ENCODE peak calls at places on chromosomes 1 and 21, in nine cellular contexts. T is hepatocyte, R is ovary, U is mammary epithelial cell, N is left lung, A is astrocyte of the spinal cord, S is AG04449, E is fibroblast of mammary gland, C is BJ. G is an unnamed sample.

GRCh38 chr1:17507916-17508315 is 31.6 kb upstream of the ARHGEF10L start:
- DNase-seq in T (no peak), R (no peak), U (no peak), N (no peak), A (no peak), S (no peak), E (no peak), C (no peak), G (no peak)

GRCh38 chr1:82153282-82153630 is 352.5 kb downstream of the ADGRL2 start:
- DNase-seq in T (no peak), R (no peak), U (no peak), N (no peak), A (no peak), S (no peak), E (no peak), C (peak; percentile 39), G (no peak)

GRCh38 chr1:246280551-246280950 is 226.5 kb downstream of the SMYD3 start:
- DNase-seq in T (peak; percentile 41), R (no peak), U (no peak), N (no peak), A (peak; percentile 46), S (no peak), E (peak; percentile 42), C (no peak), G (no peak)

GRCh38 chr1:42931108-42931539 is 27.5 kb downstream of the SLC2A1 start:
- DNase-seq in T (peak; percentile 56), R (no peak), U (peak; percentile 27), N (no peak), A (no peak), S (no peak), E (peak; percentile 42), C (no peak), G (no peak)

GRCh38 chr1:86429122-86429725 is 5.3 kb downstream of the CLCA2 start:
- DNase-seq in T (no peak), R (no peak), U (peak; percentile 7), N (no peak), A (peak; percentile 44), S (no peak), E (peak; percentile 14), C (no peak), G (no peak)

GRCh38 chr1:152683846-152684245 is 2.1 kb upstream of the LCE2B start:
- DNase-seq in T (no peak), R (no peak), U (no peak), N (no peak), A (no peak), S (no peak), E (peak; percentile 25), C (no peak), G (no peak)

GRCh38 chr1:54317084-54317483 is 89.1 kb downstream of the SSBP3 start:
- DNase-seq in T (no peak), R (no peak), U (no peak), N (no peak), A (no peak), S (no peak), E (peak; percentile 46), C (no peak), G (no peak)

GRCh38 chr1:17021896-17022295 is 10.2 kb upstream of the ATP13A2 start:
- DNase-seq in T (no peak), R (no peak), U (no peak), N (no peak), A (no peak), S (no peak), E (no peak), C (no peak), G (no peak)

GRCh38 chr1:64650411-64650810 is 94.5 kb upstream of the RAVER2 start:
- DNase-seq in T (no peak), R (no peak), U (no peak), N (no peak), A (no peak), S (peak; percentile 16), E (no peak), C (no peak), G (no peak)

GRCh38 chr1:44217809-44218410 is 4.6 kb downstream of the DMAP1 start:
- DNase-seq in T (peak; percentile 91), R (peak; percentile 60), U (peak; percentile 40), N (no peak), A (peak; percentile 54), S (no peak), E (peak; percentile 74), C (no peak), G (peak; percentile 6)

GRCh38 chr1:43495204-43495603 is 35.5 kb upstream of the PTPRF start:
- DNase-seq in T (no peak), R (no peak), U (no peak), N (peak; percentile 81), A (no peak), S (no peak), E (no peak), C (no peak), G (no peak)

GRCh38 chr1:116485976-116486375 is 84.8 kb downstream of the CD58 start:
- DNase-seq in T (no peak), R (no peak), U (no peak), N (no peak), A (no peak), S (no peak), E (peak; percentile 83), C (no peak), G (peak; percentile 31)

GRCh38 chr1:6998267-6998666 is 213.0 kb downstream of the CAMTA1 start:
- DNase-seq in T (peak; percentile 50), R (no peak), U (no peak), N (no peak), A (no peak), S (no peak), E (no peak), C (no peak), G (no peak)

GRCh38 chr1:3063379-3064295 is 5.4 kb upstream of the PRDM16 start:
- DNase-seq in T (no peak), R (no peak), U (no peak), N (peak; percentile 78), A (no peak), S (no peak), E (no peak), C (no peak), G (no peak)
- H3K4me3 ChIP-seq in T (no peak overlapping the region), R (no peak overlapping the region), U (no peak overlapping the region), N (no peak overlapping the region), A (no peak overlapping the region), S (no peak overlapping the region), E (no peak overlapping the region), C (no peak overlapping the region), G (no peak overlapping the region)

GRCh38 chr1:21935393-21935804 is 1.7 kb downstream of the HSPG2 start:
- DNase-seq in T (no peak), R (no peak), U (peak; percentile 25), N (no peak), A (no peak), S (no peak), E (no peak), C (no peak), G (no peak)
- H3K4me3 ChIP-seq in T (no peak overlapping the region), R (peak overlapping the region; percentile 76), U (peak overlapping the region; percentile 72), N (peak overlapping the region; percentile 89), A (peak overlapping the region; percentile 65), S (peak overlapping the region; percentile 81), E (peak overlapping the region; percentile 80), C (peak overlapping the region; percentile 72), G (peak overlapping the region; percentile 90)

DNA sequence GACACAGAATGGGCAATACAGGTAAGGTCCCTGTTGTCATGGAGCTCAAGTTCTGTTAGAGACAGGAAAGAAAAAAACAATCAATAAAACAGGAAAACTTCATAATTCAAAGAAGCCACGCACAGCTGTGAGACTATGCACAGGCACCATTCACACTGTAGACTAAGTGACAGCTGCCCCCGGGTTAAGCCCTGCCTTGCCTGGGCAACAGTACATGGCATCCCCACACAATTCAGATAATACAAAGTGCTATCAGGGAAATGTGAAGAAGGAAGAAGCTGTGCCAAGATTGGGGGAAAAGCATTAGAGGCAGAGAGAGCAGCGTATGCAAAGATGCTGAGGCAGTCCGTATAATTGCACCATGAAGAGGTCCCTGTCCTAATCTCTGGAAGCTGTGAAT is 9.0 kb upstream of the KCNE2 start:
- DNase-seq in T (no peak), R (no peak), U (no peak), N (no peak), A (no peak), S (no peak), E (no peak), C (no peak), G (no peak)
- H3K4me3 ChIP-seq in T (no peak overlapping the region), R (no peak overlapping the region), U (no peak overlapping the region), N (no peak overlapping the region), A (no peak overlapping the region), S (no peak overlapping the region), E (no peak overlapping the region), C (no peak overlapping the region), G (no peak overlapping the region)

GRCh38 chr1:35509558-35509957 is 47.6 kb downstream of the KIAA0319L start:
- DNase-seq in T (no peak), R (no peak), U (no peak), N (no peak), A (no peak), S (no peak), E (no peak), C (no peak), G (no peak)

GRCh38 chr1:35502242-35502641 is 55.0 kb downstream of the KIAA0319L start:
- DNase-seq in T (no peak), R (no peak), U (no peak), N (no peak), A (no peak), S (no peak), E (no peak), C (no peak), G (no peak)

GRCh38 chr1:35506960-35507901 is 50.0 kb downstream of the KIAA0319L start:
- DNase-seq in T (no peak), R (no peak), U (no peak), N (no peak), A (no peak), S (no peak), E (no peak), C (no peak), G (no peak)

GRCh38 chr1:35507947-35508346 is 49.3 kb downstream of the KIAA0319L start:
- DNase-seq in T (no peak), R (no peak), U (no peak), N (no peak), A (no peak), S (no peak), E (no peak), C (no peak), G (no peak)

GRCh38 chr1:35505911-35506798 is 51.0 kb downstream of the KIAA0319L start:
- DNase-seq in T (no peak), R (no peak), U (peak; percentile 90), N (no peak), A (peak; percentile 85), S (peak; percentile 69), E (peak; percentile 90), C (peak; percentile 50), G (peak; percentile 90)
- H3K4me3 ChIP-seq in T (no peak overlapping the region), R (no peak overlapping the region), U (no peak overlapping the region), N (no peak overlapping the region), A (no peak overlapping the region), S (no peak overlapping the region), E (no peak overlapping the region), C (no peak overlapping the region), G (no peak overlapping the region)

G was measured in skeletal muscle cell.